ENCODE peak calls at places on chromosomes 6 and 20, in eight cellular contexts. U is cardiac fibroblast, C is ELF-1, N is OCI-LY7, Y is tibial artery, K is dorsolateral prefrontal cortex, B is T47D, D is GM06990. I is an unnamed sample.

GRCh38 chr20:57656252-57656820 is 36.1 kb upstream of the ZBP1 start:
- DNase-seq in U (no peak), C (no peak), N (no peak), Y (no peak), K (peak), B (no peak), D (no peak), I (no peak)

GRCh38 chr6:47743744-47744143 is 38.1 kb upstream of the OPN5 start:
- DNase-seq in U (peak), C (no peak), N (no peak), Y (no peak), K (no peak), B (no peak), D (no peak), I (no peak)

GRCh38 chr20:36885355-36885754 is 9.4 kb downstream of the TLDC2 start:
- DNase-seq in U (peak), C (no peak), N (no peak), Y (no peak), K (no peak), B (no peak), D (no peak), I (no peak)

GRCh38 chr6:42898891-42899361 is 16.9 kb upstream of the PTCRA start:
- DNase-seq in U (peak), C (peak), N (peak), Y (peak), K (peak), B (no peak), D (no peak), I (no peak)

GRCh38 chr20:35300469-35301262 is 8.4 kb upstream of the FAM83C start:
- DNase-seq in U (no peak), C (no peak), N (no peak), Y (no peak), K (no peak), B (no peak), D (no peak), I (no peak)

GRCh38 chr6:129981598-129981997 is 36.8 kb upstream of the L3MBTL3 start:
- DNase-seq in U (peak), C (no peak), N (peak), Y (no peak), K (no peak), B (no peak), D (no peak), I (no peak)

GRCh38 chr20:1119524-1119923 is 1.1 kb downstream of the PSMF1 start:
- DNase-seq in U (no peak), C (no peak), N (no peak), Y (no peak), K (no peak), B (no peak), D (no peak), I (no peak)

GRCh38 chr6:117776441-117776840 is 101.2 kb downstream of the NUS1 start:
- DNase-seq in U (no peak), C (no peak), N (no peak), Y (no peak), K (no peak), B (no peak), D (no peak), I (no peak)

I was measured in HS-27A.